ENCODE peak calls at places on chromosomes 1 and 21, in seven cellular contexts. T, E, N, B, A, K and X are unnamed samples.

GRCh38 chr1:109821221-109821669 is 57.5 kb upstream of the EPS8L3 start:
- DNase-seq in T (peak; percentile 68), E (peak; percentile 42), N (peak; percentile 37), B (peak; percentile 90), A (peak; percentile 84), K (no peak), X (no peak)

GRCh38 chr1:232950919-232951579 is 638 bp downstream of the NTPCR start:
- DNase-seq in T (no peak), E (no peak), N (peak; percentile 55), B (no peak), A (no peak), K (peak; percentile 14), X (peak; percentile 13)

GRCh38 chr1:21189906-21190500 is 13.3 kb upstream of the EIF4G3 start:
- DNase-seq in T (no peak), E (no peak), N (no peak), B (no peak), A (no peak), K (no peak), X (no peak)

GRCh38 chr1:59044535-59045121 is 252.3 kb upstream of the FGGY start:
- DNase-seq in T (no peak), E (no peak), N (peak; percentile 65), B (no peak), A (no peak), K (no peak), X (no peak)

GRCh38 chr1:61742620-61743431 is 546 bp downstream of the PATJ start:
- DNase-seq in T (peak; percentile 51), E (peak; percentile 22), N (no peak), B (no peak), A (peak; percentile 80), K (peak; percentile 54), X (peak; percentile 8)

GRCh38 chr1:172969611-172970010 is 81.1 kb downstream of the TNFSF18 start:
- DNase-seq in T (no peak), E (no peak), N (no peak), B (no peak), A (no peak), K (no peak), X (no peak)

GRCh38 chr1:184387069-184387870 is 441 bp downstream of the C1orf21 start:
- DNase-seq in T (peak; percentile 63), E (no peak), N (peak; percentile 47), B (no peak), A (peak; percentile 82), K (peak; percentile 48), X (peak; percentile 40)

GRCh38 chr1:177620636-177621190 is 349.1 kb downstream of the SEC16B start:
- DNase-seq in T (no peak), E (no peak), N (no peak), B (no peak), A (no peak), K (no peak), X (no peak)

GRCh38 chr1:225754940-225755635 is 22.5 kb upstream of the SRP9 start:
- DNase-seq in T (peak; percentile 63), E (no peak), N (no peak), B (peak; percentile 76), A (no peak), K (peak; percentile 68), X (no peak)

GRCh38 chr1:91526496-91526895 is 25.8 kb downstream of the CDC7 start:
- DNase-seq in T (no peak), E (no peak), N (no peak), B (no peak), A (no peak), K (no peak), X (no peak)

GRCh38 chr1:11893907-11894251 is 32.3 kb downstream of the KIAA2013 start:
- DNase-seq in T (peak; percentile 77), E (no peak), N (peak; percentile 54), B (no peak), A (no peak), K (peak; percentile 73), X (peak; percentile 78)

GRCh38 chr1:235275223-235275622 is 52.8 kb downstream of the ARID4B start:
- DNase-seq in T (no peak), E (no peak), N (peak; percentile 58), B (no peak), A (no peak), K (peak; percentile 33), X (peak; percentile 21)

GRCh38 chr1:107897428-107898339 is 67.3 kb downstream of the VAV3 start:
- DNase-seq in T (no peak), E (no peak), N (peak; percentile 15), B (no peak), A (no peak), K (no peak), X (no peak)

GRCh38 chr1:44733365-44733764 is 2.4 kb upstream of the RNU5D-1 start:
- DNase-seq in T (no peak), E (no peak), N (no peak), B (no peak), A (no peak), K (no peak), X (no peak)

GRCh38 chr1:237713886-237714285 is 176.8 kb downstream of the ZP4 start:
- DNase-seq in T (no peak), E (no peak), N (no peak), B (no peak), A (no peak), K (no peak), X (no peak)

GRCh38 chr1:214440219-214440965 is 111.0 kb downstream of the PTPN14 start:
- DNase-seq in T (no peak), E (no peak), N (no peak), B (no peak), A (no peak), K (no peak), X (no peak)

GRCh38 chr1:24929091-24929875 is 793 bp downstream of the RUNX3 start:
- DNase-seq in T (no peak), E (no peak), N (peak; percentile 68), B (no peak), A (no peak), K (no peak), X (peak; percentile 77)

GRCh38 chr21:25735895-25736597 is 1.3 kb downstream of the GABPA start:
- DNase-seq in T (no peak), E (no peak), N (peak; percentile 25), B (no peak), A (no peak), K (no peak), X (peak; percentile 33)

GRCh38 chr1:26363549-26364448 is 8.8 kb downstream of the ZNF683 start:
- DNase-seq in T (peak; percentile 79), E (peak; percentile 64), N (peak; percentile 86), B (peak; percentile 76), A (peak; percentile 94), K (peak; percentile 81), X (peak; percentile 82)

DNA sequence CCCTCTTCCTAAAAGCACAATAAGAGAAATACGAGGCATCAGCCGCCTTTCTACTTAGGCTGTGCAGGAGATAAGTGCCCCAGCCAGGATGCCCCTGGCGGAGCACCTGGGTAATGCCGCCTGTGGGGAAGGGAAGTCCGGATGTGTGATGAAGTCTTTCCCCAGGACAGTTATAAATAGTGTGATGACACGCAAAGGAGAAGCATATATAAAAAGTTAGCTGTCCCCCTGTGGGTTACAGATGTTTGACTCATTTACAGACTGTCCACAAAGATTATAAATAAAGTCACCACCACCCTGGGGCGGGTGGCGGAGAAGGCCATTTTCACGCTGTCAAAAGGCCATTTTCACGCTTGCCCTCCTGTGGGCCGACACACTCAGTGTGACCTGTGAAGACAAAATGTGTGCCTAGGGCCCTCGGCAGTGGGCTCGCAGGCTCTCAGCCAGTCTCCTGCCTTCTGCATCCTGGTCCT is 6.3 kb downstream of the KCNN3 start:
- DNase-seq in T (peak; percentile 48), E (no peak), N (peak; percentile 29), B (no peak), A (no peak), K (peak; percentile 52), X (no peak)
- H3K4me1 ChIP-seq in T (peaks cover 8% of the 10 kb centered on the region), E (no peaks in the 10 kb centered on the region), N (no peaks in the 10 kb centered on the region), B (peaks cover 26% of the 10 kb centered on the region), A (peaks cover 20% of the 10 kb centered on the region), K (peaks cover 10% of the 10 kb centered on the region), X (no peaks in the 10 kb centered on the region)

DNA sequence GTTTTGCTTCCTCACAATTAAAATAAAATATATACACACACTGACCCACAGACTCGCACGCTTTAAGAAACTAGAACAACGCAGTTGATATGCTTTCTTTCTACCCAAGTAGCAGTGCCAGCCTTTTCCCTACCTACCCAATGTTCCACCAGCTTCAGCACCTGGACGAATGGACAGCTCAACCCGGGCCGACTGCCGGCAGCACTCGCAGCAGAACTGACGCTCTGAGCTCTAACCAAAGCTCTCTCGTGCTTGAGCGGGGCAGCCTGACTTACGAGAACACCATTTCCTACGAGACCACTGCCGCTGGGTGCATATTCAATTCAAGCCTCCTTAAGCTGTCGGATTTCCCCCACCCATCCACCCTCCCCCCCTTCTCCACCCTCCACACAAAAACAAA is 127.4 kb upstream of the DPYD start:
- DNase-seq in T (peak; percentile 72), E (peak; percentile 62), N (peak; percentile 62), B (peak; percentile 72), A (no peak), K (peak; percentile 85), X (peak; percentile 75)
- H3K4me3 ChIP-seq in T (no peak overlapping the region), E (peak overlapping the region; percentile 20), N (no peak overlapping the region), B (peak overlapping the region; percentile 17), A (peak overlapping the region; percentile 18), K (no peak overlapping the region), X (no peak overlapping the region)

DNA sequence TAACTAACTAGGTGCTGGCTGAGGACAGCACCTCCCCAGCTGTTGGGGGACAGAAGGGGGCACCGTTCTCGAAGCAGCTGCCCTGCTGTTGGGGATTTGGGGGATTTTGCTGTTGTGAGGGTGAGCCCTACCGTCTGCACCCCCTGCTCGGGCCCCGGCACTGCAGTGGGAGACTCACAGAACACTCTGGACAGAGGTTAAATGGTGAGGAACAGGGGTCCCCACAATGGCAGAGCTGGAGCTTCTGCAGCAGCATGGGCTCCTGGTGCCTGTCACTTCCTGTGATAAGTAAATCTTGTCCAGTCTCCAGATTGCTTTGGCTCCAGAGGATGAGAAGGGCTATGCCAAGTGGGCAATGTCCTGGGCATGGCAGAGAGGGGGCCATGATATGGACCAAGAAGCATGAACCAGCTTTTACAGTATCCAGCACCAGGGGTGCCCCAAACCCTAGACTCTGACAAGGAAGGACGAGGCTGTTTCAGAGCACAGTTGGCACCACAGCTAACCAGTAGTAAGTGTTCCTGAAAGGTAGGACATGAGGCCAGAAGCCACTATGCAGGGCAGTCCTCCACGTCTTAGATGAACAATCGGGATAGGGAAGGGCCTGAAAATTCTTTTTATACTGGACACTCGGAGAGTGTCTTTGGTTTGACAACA is 365.1 kb upstream of the VAMP3 start:
- DNase-seq in T (no peak), E (no peak), N (no peak), B (peak; percentile 38), A (peak; percentile 37), K (no peak), X (no peak)
- H3K27me3 ChIP-seq in T (no peaks in the 10 kb centered on the region), E (no peaks in the 10 kb centered on the region), N (no peaks in the 10 kb centered on the region), B (no peaks in the 10 kb centered on the region), A (no peaks in the 10 kb centered on the region), K (no peaks in the 10 kb centered on the region), X (no peaks in the 10 kb centered on the region)

GRCh38 chr1:217627431-217627830 is 3.5 kb downstream of the GPATCH2 start:
- DNase-seq in T (no peak), E (no peak), N (no peak), B (no peak), A (no peak), K (peak; percentile 18), X (no peak)

GRCh38 chr1:217630711-217631591 is at the start of the genes GPATCH2 and SPATA17:
- DNase-seq in T (peak; percentile 84), E (peak; percentile 32), N (peak; percentile 93), B (peak; percentile 77), A (peak; percentile 87), K (peak; percentile 85), X (peak; percentile 67)

GRCh38 chr1:217622042-217622441 is 8.8 kb downstream of the GPATCH2 start:
- DNase-seq in T (no peak), E (no peak), N (peak; percentile 1), B (no peak), A (no peak), K (no peak), X (no peak)

GRCh38 chr1:217620814-217621213 is 10.1 kb downstream of the GPATCH2 start:
- DNase-seq in T (no peak), E (no peak), N (peak; percentile 52), B (no peak), A (no peak), K (no peak), X (no peak)

GRCh38 chr1:217626321-217626720 is 4.6 kb downstream of the GPATCH2 start:
- DNase-seq in T (no peak), E (no peak), N (peak; percentile 15), B (no peak), A (no peak), K (no peak), X (no peak)
- H3K4me1 ChIP-seq in T (peaks cover 10% of the 10 kb centered on the region), E (peaks cover 7% of the 10 kb centered on the region), N (peaks cover 35% of the 10 kb centered on the region), B (peaks cover 35% of the 10 kb centered on the region), A (peaks cover 23% of the 10 kb centered on the region), K (peaks cover 37% of the 10 kb centered on the region), X (peaks cover 13% of the 10 kb centered on the region)